ENCODE peak calls at places on chromosomes 7 and 10, in seven cellular contexts. I, H, P, G, C, Q and F are unnamed samples.

GRCh38 chr7:45601816-45602540 is 27.8 kb downstream of the ADCY1 start:
- DNase-seq in I (no peak), H (no peak), P (no peak), G (no peak), C (no peak), Q (no peak), F (no peak)

GRCh38 chr10:127889605-127890195 is 3.0 kb downstream of the CLRN3 start:
- DNase-seq in I (no peak), H (no peak), P (no peak), G (no peak), C (no peak), Q (no peak), F (no peak)

GRCh38 chr7:19404912-19405329 is 259.7 kb upstream of the FERD3L start:
- DNase-seq in I (no peak), H (no peak), P (no peak), G (no peak), C (no peak), Q (peak; percentile 97), F (peak; percentile 94)

GRCh38 chr7:158786898-158787297 is 42.4 kb downstream of the ESYT2 start:
- DNase-seq in I (no peak), H (no peak), P (no peak), G (no peak), C (no peak), Q (no peak), F (no peak)

GRCh38 chr7:116259156-116259555 is 48.8 kb downstream of the TES start:
- DNase-seq in I (no peak), H (no peak), P (no peak), G (no peak), C (no peak), Q (no peak), F (no peak)

GRCh38 chr10:124573726-124574455 is 112.3 kb downstream of the LHPP start:
- DNase-seq in I (no peak), H (no peak), P (no peak), G (no peak), C (no peak), Q (no peak), F (no peak)

GRCh38 chr7:151759591-151760042 is 117.3 kb downstream of the PRKAG2 start:
- DNase-seq in I (peak; percentile 57), H (peak; percentile 63), P (no peak), G (peak; percentile 37), C (peak; percentile 76), Q (peak; percentile 69), F (no peak)

GRCh38 chr7:67857698-67858097 is 861.1 kb downstream of the TYW1 start:
- DNase-seq in I (no peak), H (no peak), P (no peak), G (no peak), C (no peak), Q (no peak), F (no peak)

GRCh38 chr7:17913250-17913649 is 27.0 kb downstream of the SNX13 start:
- DNase-seq in I (no peak), H (no peak), P (no peak), G (no peak), C (no peak), Q (no peak), F (no peak)

GRCh38 chr7:3106353-3106752 is 62.7 kb upstream of the CARD11 start:
- DNase-seq in I (no peak), H (no peak), P (no peak), G (no peak), C (no peak), Q (no peak), F (no peak)

GRCh38 chr10:79231908-79232307 is 115.4 kb upstream of the PPIF start:
- DNase-seq in I (no peak), H (no peak), P (no peak), G (no peak), C (no peak), Q (no peak), F (no peak)

GRCh38 chr10:67788028-67788886 is 49.7 kb downstream of the DNAJC12 start:
- DNase-seq in I (no peak), H (no peak), P (no peak), G (peak; percentile 46), C (peak; percentile 34), Q (peak; percentile 27), F (no peak)

GRCh38 chr7:64744680-64745079 is 49.5 kb upstream of the ZNF138 start:
- DNase-seq in I (no peak), H (no peak), P (no peak), G (no peak), C (no peak), Q (no peak), F (no peak)

GRCh38 chr7:70681847-70682350 is 450.0 kb upstream of the GALNT17 start:
- DNase-seq in I (no peak), H (no peak), P (no peak), G (no peak), C (no peak), Q (no peak), F (no peak)

GRCh38 chr7:88254721-88255120 is 34.9 kb upstream of the SRI start:
- DNase-seq in I (no peak), H (no peak), P (no peak), G (no peak), C (no peak), Q (peak; percentile 100), F (no peak)

GRCh38 chr7:113521468-113521867 is 397.3 kb downstream of the PPP1R3A start:
- DNase-seq in I (no peak), H (no peak), P (no peak), G (no peak), C (no peak), Q (no peak), F (no peak)

GRCh38 chr7:79137942-79138341 is 315.5 kb downstream of the MAGI2 start:
- DNase-seq in I (no peak), H (no peak), P (no peak), G (no peak), C (no peak), Q (no peak), F (no peak)

GRCh38 chr10:16612148-16612742 is 90.6 kb upstream of the C1QL3 start:
- DNase-seq in I (no peak), H (no peak), P (no peak), G (no peak), C (no peak), Q (no peak), F (peak; percentile 13)

GRCh38 chr10:24435374-24435773 is 226.4 kb downstream of the KIAA1217 start:
- DNase-seq in I (no peak), H (no peak), P (no peak), G (no peak), C (no peak), Q (peak; percentile 55), F (no peak)

GRCh38 chr7:73329861-73330581 is 2.1 kb downstream of the FKBP6 start:
- DNase-seq in I (no peak), H (no peak), P (no peak), G (no peak), C (no peak), Q (peak; percentile 24), F (peak; percentile 8)

GRCh38 chr7:51237727-51238126 is 78.9 kb downstream of the COBL start:
- DNase-seq in I (no peak), H (no peak), P (no peak), G (no peak), C (no peak), Q (no peak), F (no peak)